ENCODE peak calls at places on chromosome 18, in five cellular contexts. K, Q, F, H and S are unnamed samples.

GRCh38 chr18:54284967-54285785 is 15.9 kb downstream of the POLI start:
- DNase-seq in K (no peak), Q (peak; percentile 65), F (peak; percentile 58), H (no peak), S (no peak)

GRCh38 chr18:74831571-74832250 is 234.0 kb downstream of the ZNF407 start:
- DNase-seq in K (no peak), Q (no peak), F (no peak), H (no peak), S (no peak)

GRCh38 chr18:47754311-47755101 is 176.0 kb downstream of the SMAD2 start:
- DNase-seq in K (no peak), Q (no peak), F (peak; percentile 54), H (peak; percentile 42), S (no peak)

GRCh38 chr18:54529444-54529843 is 61.6 kb upstream of the DYNAP start:
- DNase-seq in K (no peak), Q (no peak), F (no peak), H (no peak), S (no peak)

GRCh38 chr18:58455318-58455950 is 173.5 kb downstream of the ALPK2 start:
- DNase-seq in K (no peak), Q (peak; percentile 41), F (no peak), H (no peak), S (no peak)

GRCh38 chr18:13485182-13485581 is 241.2 kb downstream of the FAM210A start:
- DNase-seq in K (no peak), Q (no peak), F (no peak), H (no peak), S (no peak)

GRCh38 chr18:79868811-79869541 is 71.2 kb downstream of the KCNG2 start:
- DNase-seq in K (no peak), Q (peak; percentile 14), F (no peak), H (no peak), S (no peak)

GRCh38 chr18:25399554-25399953 is 47.6 kb upstream of the ZNF521 start:
- DNase-seq in K (no peak), Q (no peak), F (no peak), H (peak; percentile 1), S (no peak)

GRCh38 chr18:46253498-46253897 is 149.3 kb downstream of the HAUS1 start:
- DNase-seq in K (no peak), Q (no peak), F (no peak), H (peak; percentile 21), S (no peak)

GRCh38 chr18:28357785-28358401 is 181.0 kb upstream of the CDH2 start:
- DNase-seq in K (no peak), Q (no peak), F (no peak), H (no peak), S (no peak)

GRCh38 chr18:58045265-58046086 is 1.4 kb downstream of the NEDD4L start:
- DNase-seq in K (peak; percentile 46), Q (peak; percentile 41), F (peak; percentile 41), H (peak; percentile 35), S (peak; percentile 41)

GRCh38 chr18:59846814-59847490 is 52.8 kb upstream of the PMAIP1 start:
- DNase-seq in K (no peak), Q (no peak), F (peak; percentile 31), H (no peak), S (no peak)

GRCh38 chr18:25594351-25594750 is 242.4 kb upstream of the ZNF521 start:
- DNase-seq in K (no peak), Q (no peak), F (no peak), H (no peak), S (no peak)

GRCh38 chr18:26771524-26771923 is 94.0 kb downstream of the AQP4 start:
- DNase-seq in K (no peak), Q (no peak), F (no peak), H (no peak), S (no peak)

GRCh38 chr18:45730832-45731545 is 7.0 kb downstream of the SLC14A1 start:
- DNase-seq in K (no peak), Q (no peak), F (no peak), H (peak; percentile 22), S (no peak)

GRCh38 chr18:961644-962355 is 57.1 kb downstream of the ADCYAP1 start:
- DNase-seq in K (no peak), Q (no peak), F (peak; percentile 38), H (peak; percentile 45), S (no peak)